ENCODE peak calls at places on chromosomes 6 and 20, in six cellular contexts. B, D, W, X, G and K are unnamed samples. For H3K27me3, the result is how much of the 10 kb centered on the place peaks cover.

GRCh38 chr20:63665708-63666107 is 7.6 kb downstream of the RTEL1 start:
- DNase-seq in X (no peak), G (no peak), W (no peak), B (no peak), D (no peak), K (no peak)

GRCh38 chr6:149128489-149129145 is 188.9 kb upstream of the TAB2 start:
- DNase-seq in D (no peak), B (no peak), G (peak), X (peak), W (no peak), K (no peak)

GRCh38 chr6:148935705-148936306 is 189.0 kb downstream of the UST start:
- DNase-seq in D (no peak), B (no peak), G (no peak), X (no peak), W (no peak), K (no peak)

GRCh38 chr6:1212919-1213318 is 99.0 kb upstream of the FOXQ1 start:
- DNase-seq in W (no peak), B (no peak), G (no peak), D (no peak), X (no peak), K (no peak)

GRCh38 chr6:111027219-111027618 is 45.4 kb downstream of the RPF2 start:
- DNase-seq in G (no peak), W (no peak), B (no peak), X (no peak), D (no peak), K (no peak)

GRCh38 chr20:9506337-9506821 is 8.0 kb upstream of the LAMP5 start:
- DNase-seq in B (no peak), X (no peak), D (no peak), G (no peak), W (no peak), K (no peak)

GRCh38 chr6:37538107-37538506 is 38.4 kb upstream of the CCDC167 start:
- DNase-seq in B (no peak), G (no peak), W (no peak), X (no peak), D (no peak), K (no peak)

GRCh38 chr6:139905404-139906052 is 531.1 kb upstream of the CITED2 start:
- DNase-seq in D (no peak), X (no peak), G (no peak), W (no peak), B (no peak), K (peak)

GRCh38 chr6:42259841-42260395 is 42.3 kb upstream of the MRPS10 start:
- DNase-seq in B (no peak), X (no peak), G (no peak), W (no peak), D (no peak), K (no peak)

GRCh38 chr6:170208171-170208601 is 82.7 kb downstream of the DLL1 start:
- DNase-seq in X (no peak), B (no peak), D (no peak), W (no peak), G (no peak), K (no peak)

GRCh38 chr6:74731204-74731603 is 474.6 kb downstream of the COL12A1 start:
- DNase-seq in D (no peak), W (no peak), B (no peak), X (no peak), G (no peak), K (no peak)

GRCh38 chr20:45354423-45355208 is 6.4 kb upstream of the SDC4 start:
- DNase-seq in G (no peak), D (no peak), X (no peak), B (no peak), W (no peak), K (no peak)

GRCh38 chr6:148414836-148415235 is 72.2 kb downstream of the SASH1 start:
- DNase-seq in G (no peak), D (no peak), X (no peak), B (no peak), W (no peak), K (peak)

GRCh38 chr20:35395728-35396127 is 16.0 kb downstream of the UQCC1 start:
- DNase-seq in B (no peak), W (no peak), X (no peak), G (no peak), D (no peak), K (peak)

GRCh38 chr6:149461670-149462069 is 23.1 kb downstream of the ZC3H12D start:
- DNase-seq in D (no peak), G (no peak), X (no peak), W (no peak), B (no peak), K (no peak)

GRCh38 chr20:57693002-57693582 is 16.7 kb downstream of the PMEPA1 start:
- DNase-seq in B (no peak), W (no peak), X (no peak), D (no peak), G (no peak), K (no peak)

GRCh38 chr6:149235130-149235561 is 82.4 kb upstream of the TAB2 start:
- DNase-seq in W (no peak), X (no peak), B (no peak), G (peak), D (no peak), K (no peak)

GRCh38 chr6:42368156-42368555 is 83.6 kb downstream of the TRERF1 start:
- DNase-seq in D (no peak), B (peak), X (no peak), W (no peak), G (no peak), K (no peak)

GRCh38 chr6:166477647-166478365 is 95.1 kb upstream of the MPC1 start:
- DNase-seq in G (no peak), X (no peak), W (no peak), D (peak), B (no peak), K (no peak)

GRCh38 chr6:87700729-87701675 is 1.0 kb downstream of the AKIRIN2 start:
- DNase-seq in D (peak), G (peak), B (peak), W (peak), X (peak), K (no peak)

GRCh38 chr20:7926767-7927166 is 13.5 kb downstream of the HAO1 start:
- DNase-seq in D (no peak), W (no peak), X (no peak), G (no peak), B (no peak), K (no peak)

GRCh38 chr20:44211177-44212039 is 837 bp upstream of the OSER1 start:
- DNase-seq in D (no peak), W (peak), B (no peak), X (no peak), G (no peak), K (no peak)

GRCh38 chr6:10138917-10139316 is 276.0 kb downstream of the TFAP2A start:
- DNase-seq in B (no peak), G (no peak), W (no peak), X (no peak), D (no peak), K (peak)

GRCh38 chr6:43143235-43144124 is 27.6 kb upstream of the SRF start:
- DNase-seq in W (peak), X (peak), G (peak), D (peak), B (peak), K (peak)

GRCh38 chr20:21323640-21324039 is 20.5 kb downstream of the XRN2 start:
- DNase-seq in X (no peak), B (no peak), D (no peak), W (no peak), G (no peak), K (peak)

GRCh38 chr20:46131396-46131795 is 13.3 kb downstream of the CD40 start:
- DNase-seq in W (no peak), D (no peak), X (no peak), B (no peak), G (no peak), K (no peak)

GRCh38 chr6:124131779-124132178 is 328.1 kb downstream of the NKAIN2 start:
- DNase-seq in W (no peak), D (no peak), X (no peak), B (no peak), G (no peak), K (no peak)

GRCh38 chr6:90194371-90194841 is 102.2 kb downstream of the BACH2 start:
- DNase-seq in D (no peak), X (no peak), G (no peak), W (no peak), B (no peak), K (peak)

GRCh38 chr20:9015984-9016324 is 52.9 kb upstream of the PLCB4 start:
- DNase-seq in D (no peak), B (no peak), X (no peak), W (no peak), G (no peak), K (no peak)

GRCh38 chr6:111583986-111584385 is 21.7 kb downstream of the TRAF3IP2 start:
- DNase-seq in G (no peak), W (no peak), X (no peak), B (no peak), D (no peak), K (no peak)

GRCh38 chr20:23689399-23689690 is 507 bp upstream of the CST4 start:
- DNase-seq in B (no peak), W (no peak), G (no peak), X (no peak), D (no peak), K (no peak)

GRCh38 chr6:128663238-128663637 is 142.8 kb upstream of the PTPRK start:
- DNase-seq in X (no peak), D (no peak), G (no peak), B (no peak), W (no peak), K (no peak)

GRCh38 chr6:39814236-39814635 is 22.1 kb downstream of the DAAM2 start:
- DNase-seq in X (no peak), B (no peak), D (no peak), G (no peak), W (no peak), K (no peak)

GRCh38 chr20:52054123-52054522 is 137.5 kb downstream of the ZFP64 start:
- DNase-seq in D (no peak), X (no peak), G (no peak), W (peak), B (no peak), K (no peak)

GRCh38 chr6:37522836-37523235 is 23.1 kb upstream of the CCDC167 start:
- DNase-seq in B (no peak), G (no peak), D (no peak), X (no peak), W (no peak), K (no peak)

GRCh38 chr6:7486951-7487350 is 54.5 kb upstream of the DSP start:
- DNase-seq in W (no peak), D (no peak), B (no peak), X (no peak), G (no peak), K (no peak)

GRCh38 chr6:3798211-3798909 is 46.8 kb upstream of the PXDC1 start:
- DNase-seq in W (no peak), G (no peak), X (no peak), B (no peak), D (no peak), K (no peak)

GRCh38 chr6:3795836-3796395 is 44.4 kb upstream of the PXDC1 start:
- DNase-seq in B (no peak), X (no peak), D (no peak), W (no peak), G (no peak), K (no peak)

GRCh38 chr6:3799731-3800130 is 48.2 kb upstream of the PXDC1 start:
- DNase-seq in B (no peak), X (no peak), W (no peak), D (no peak), G (no peak), K (no peak)

GRCh38 chr6:3796396-3796795 is 44.9 kb upstream of the PXDC1 start:
- DNase-seq in B (no peak), X (no peak), D (no peak), G (no peak), W (no peak), K (no peak)

GRCh38 chr6:3797231-3798200 is 46.0 kb upstream of the PXDC1 start:
- DNase-seq in X (no peak), G (no peak), D (no peak), W (no peak), B (no peak), K (peak)
- H3K4me3 ChIP-seq in X (no peak), G (no peak), D (no peak), W (no peak), B (no peak), K (no peak)

GRCh38 chr6:159062564-159062945 is 17.8 kb upstream of the TAGAP start:
- DNase-seq in B (peak), W (peak), X (peak), D (no peak), G (no peak), K (no peak)
- H3K27me3 ChIP-seq in B (under half), W (under half), X (under half), D (under half), G (under half), K (under half)

GRCh38 chr20:29497261-29497671 is 1760.2 kb upstream of the DEFB115 start:
- DNase-seq in X (no peak), G (peak), B (peak), D (peak), W (peak), K (no peak)
- H3K4me3 ChIP-seq in X (no peak), G (no peak), B (peak), D (peak), W (no peak), K (peak)

GRCh38 chr20:62554898-62555641 is 79.3 kb upstream of the GATA5 start:
- DNase-seq in X (no peak), D (no peak), B (no peak), G (no peak), W (no peak), K (no peak)
- H3K27me3 ChIP-seq in X (under half), D (under half), B (under half), G (under half), W (under half), K (under half)